ENCODE peak calls at places on chromosomes 4 and X, in ten cellular contexts. C is A549, H is transverse colon, N is cardiac fibroblast, Y is right cardiac atrium, B is uterus, E is vagina, U is left ventricle myocardium inferior, O is tibial artery, D is brain microvascular endothelial cell. G is an unnamed sample.

GRCh38 chr4:26058537-26058936 is 144.5 kb downstream of the SMIM20 start:
- DNase-seq in C (no peak), H (no peak), N (peak), Y (peak), B (no peak), E (no peak), U (no peak), O (no peak), D (no peak), G (no peak)

GRCh38 chr4:110778526-110778925 is 155.6 kb upstream of the PITX2 start:
- DNase-seq in C (no peak), H (no peak), N (no peak), Y (no peak), B (no peak), E (no peak), U (no peak), O (no peak), D (no peak), G (no peak)

GRCh38 chr4:55372259-55372658 is 23.5 kb upstream of the TMEM165 start:
- DNase-seq in C (no peak), H (no peak), N (peak), Y (no peak), B (no peak), E (no peak), U (no peak), O (no peak), D (peak), G (no peak)

GRCh38 chrX:154476821-154477220 is 2.3 kb downstream of the LAGE3 start:
- DNase-seq in C (no peak), H (no peak), N (no peak), Y (no peak), B (no peak), E (no peak), U (no peak), O (no peak), D (no peak), G (no peak)

GRCh38 chr4:73721901-73722300 is 18.5 kb upstream of the CXCL8 start:
- DNase-seq in C (no peak), H (no peak), N (no peak), Y (no peak), B (no peak), E (no peak), U (no peak), O (no peak), D (peak), G (no peak)

GRCh38 chrX:95291561-95291960 is 1393.1 kb upstream of the DIAPH2 start:
- DNase-seq in C (no peak), H (no peak), N (no peak), Y (no peak), B (no peak), E (no peak), U (no peak), O (no peak), D (no peak), G (no peak)

GRCh38 chr4:71709961-71710360 is 73.9 kb downstream of the GC start:
- DNase-seq in C (peak), H (peak), N (peak), Y (no peak), B (no peak), E (no peak), U (no peak), O (no peak), D (no peak), G (no peak)

GRCh38 chrX:115183980-115184379 is 5.2 kb upstream of the RBMXL3 start:
- DNase-seq in C (peak), H (no peak), N (peak), Y (no peak), B (no peak), E (no peak), U (no peak), O (no peak), D (no peak), G (no peak)

GRCh38 chr4:653080-653821 is 20.8 kb downstream of the ATP5ME start:
- DNase-seq in C (no peak), H (no peak), N (no peak), Y (no peak), B (no peak), E (no peak), U (no peak), O (no peak), D (no peak), G (no peak)

GRCh38 chrX:125090046-125090445 is 229.6 kb upstream of the TEX13C start:
- DNase-seq in C (peak), H (no peak), N (no peak), Y (no peak), B (no peak), E (no peak), U (no peak), O (no peak), D (no peak), G (no peak)

GRCh38 chr4:148162554-148162953 is 279.7 kb downstream of the NR3C2 start:
- DNase-seq in C (no peak), H (no peak), N (no peak), Y (no peak), B (no peak), E (no peak), U (no peak), O (no peak), D (no peak), G (no peak)

GRCh38 chr4:124899997-124900396 is 187.5 kb upstream of the ANKRD50 start:
- DNase-seq in C (no peak), H (no peak), N (no peak), Y (no peak), B (no peak), E (no peak), U (no peak), O (no peak), D (no peak), G (no peak)

GRCh38 chrX:255923-256331 is 25.3 kb upstream of the PLCXD1 start:
- DNase-seq in C (peak), H (no peak), N (no peak), Y (no peak), B (no peak), E (no peak), U (no peak), O (no peak), D (no peak), G (no peak)

GRCh38 chr4:84529169-84529751 is 30.2 kb upstream of the NKX6-1 start:
- DNase-seq in C (peak), H (no peak), N (peak), Y (no peak), B (no peak), E (no peak), U (no peak), O (no peak), D (no peak), G (no peak)

GRCh38 chr4:41753942-41754341 is 5.4 kb upstream of the PHOX2B start:
- DNase-seq in C (no peak), H (no peak), N (no peak), Y (no peak), B (no peak), E (no peak), U (no peak), O (no peak), D (no peak), G (no peak)

GRCh38 chr4:158656439-158656838 is 15.2 kb downstream of the C4orf46 start:
- DNase-seq in C (no peak), H (no peak), N (no peak), Y (no peak), B (no peak), E (no peak), U (no peak), O (no peak), D (no peak), G (no peak)

GRCh38 chr4:189377576-189377975 is 563.1 kb upstream of the FRG1 start:
- DNase-seq in C (no peak), H (no peak), N (no peak), Y (no peak), B (no peak), E (no peak), U (no peak), O (no peak), D (no peak), G (no peak)

GRCh38 chr4:143626134-143626859 is 74.2 kb downstream of the FREM3 start:
- DNase-seq in C (no peak), H (peak), N (peak), Y (peak), B (peak), E (no peak), U (peak), O (peak), D (peak), G (peak)

GRCh38 chrX:27008486-27008885 is 454.7 kb downstream of the PPP4R3C start:
- DNase-seq in C (no peak), H (no peak), N (no peak), Y (no peak), B (no peak), E (no peak), U (no peak), O (no peak), D (no peak), G (no peak)

GRCh38 chrX:19513383-19513782 is 1.9 kb downstream of the MAP3K15 start:
- DNase-seq in C (no peak), H (no peak), N (no peak), Y (no peak), B (no peak), E (no peak), U (no peak), O (no peak), D (no peak), G (no peak)

GRCh38 chr4:102901804-102902203 is 33.0 kb downstream of the CISD2 start:
- DNase-seq in C (no peak), H (no peak), N (no peak), Y (no peak), B (no peak), E (no peak), U (no peak), O (no peak), D (no peak), G (no peak)

GRCh38 chr4:166078383-166078782 is 205.3 kb downstream of the TLL1 start:
- DNase-seq in C (no peak), H (no peak), N (no peak), Y (no peak), B (no peak), E (no peak), U (no peak), O (no peak), D (no peak), G (no peak)

GRCh38 chrX:20374866-20375530 is 108.3 kb upstream of the RPS6KA3 start:
- DNase-seq in C (no peak), H (no peak), N (peak), Y (no peak), B (no peak), E (no peak), U (no peak), O (no peak), D (no peak), G (no peak)

GRCh38 chr4:17126306-17126978 is 228.0 kb upstream of the LDB2 start:
- DNase-seq in C (no peak), H (no peak), N (no peak), Y (no peak), B (no peak), E (no peak), U (no peak), O (no peak), D (no peak), G (no peak)

GRCh38 chr4:142519342-142519741 is 326.8 kb downstream of the INPP4B start:
- DNase-seq in C (peak), H (no peak), N (no peak), Y (no peak), B (no peak), E (no peak), U (no peak), O (no peak), D (no peak), G (no peak)

GRCh38 chrX:149370097-149370496 is 135.0 kb downstream of the IDS start:
- DNase-seq in C (no peak), H (no peak), N (no peak), Y (no peak), B (no peak), E (no peak), U (no peak), O (no peak), D (no peak), G (no peak)

GRCh38 chr4:82899339-82899738 is 1.2 kb upstream of the THAP9 start:
- DNase-seq in C (no peak), H (no peak), N (peak), Y (no peak), B (no peak), E (no peak), U (no peak), O (no peak), D (no peak), G (no peak)

GRCh38 chrX:149527705-149528104 is 13.1 kb upstream of the EOLA1 start:
- DNase-seq in C (peak), H (no peak), N (peak), Y (no peak), B (no peak), E (no peak), U (no peak), O (no peak), D (peak), G (no peak)

GRCh38 chr4:8477095-8477635 is 36.6 kb downstream of the TRMT44 start:
- DNase-seq in C (no peak), H (no peak), N (no peak), Y (no peak), B (no peak), E (no peak), U (no peak), O (no peak), D (no peak), G (no peak)

GRCh38 chr4:100059467-100059866 is 109.4 kb upstream of the H2AZ1 start:
- DNase-seq in C (no peak), H (no peak), N (no peak), Y (no peak), B (no peak), E (no peak), U (no peak), O (no peak), D (no peak), G (no peak)

GRCh38 chr4:100061835-100062234 is 111.8 kb upstream of the H2AZ1 start:
- DNase-seq in C (no peak), H (no peak), N (peak), Y (no peak), B (no peak), E (no peak), U (no peak), O (no peak), D (no peak), G (no peak)

GRCh38 chr4:100062921-100063320 is 112.8 kb upstream of the H2AZ1 start:
- DNase-seq in C (no peak), H (no peak), N (no peak), Y (no peak), B (no peak), E (no peak), U (no peak), O (no peak), D (peak), G (no peak)

GRCh38 chr4:100060765-100061416 is 110.8 kb upstream of the H2AZ1 start:
- DNase-seq in C (no peak), H (no peak), N (no peak), Y (no peak), B (no peak), E (no peak), U (no peak), O (no peak), D (no peak), G (no peak)

GRCh38 chr4:100063355-100063754 is 113.3 kb upstream of the H2AZ1 start:
- DNase-seq in C (peak), H (no peak), N (no peak), Y (no peak), B (no peak), E (no peak), U (no peak), O (no peak), D (no peak), G (no peak)
- H3K4me3 ChIP-seq in C (no peak), H (no peak), N (no peak), Y (no peak), B (no peak), E (no peak), U (no peak), O (no peak), D (no peak), G (no peak)

GRCh38 chrX:30309139-30309571 is at the start of gene NR0B1:
- DNase-seq in C (peak), H (no peak), N (peak), Y (no peak), B (no peak), E (no peak), U (no peak), O (no peak), D (no peak), G (no peak)
- H3K4me3 ChIP-seq in C (peak), H (no peak), N (peak), Y (no peak), B (no peak), E (peak), U (peak), O (peak), D (peak), G (no peak)

GRCh38 chr4:89303989-89304388 is 3.6 kb downstream of the GPRIN3 start:
- DNase-seq in C (no peak), H (no peak), N (no peak), Y (no peak), B (no peak), E (no peak), U (no peak), O (no peak), D (no peak), G (no peak)
- H3K4me3 ChIP-seq in C (peak), H (no peak), N (no peak), Y (no peak), B (no peak), E (no peak), U (peak), O (no peak), D (no peak), G (no peak)

DNA sequence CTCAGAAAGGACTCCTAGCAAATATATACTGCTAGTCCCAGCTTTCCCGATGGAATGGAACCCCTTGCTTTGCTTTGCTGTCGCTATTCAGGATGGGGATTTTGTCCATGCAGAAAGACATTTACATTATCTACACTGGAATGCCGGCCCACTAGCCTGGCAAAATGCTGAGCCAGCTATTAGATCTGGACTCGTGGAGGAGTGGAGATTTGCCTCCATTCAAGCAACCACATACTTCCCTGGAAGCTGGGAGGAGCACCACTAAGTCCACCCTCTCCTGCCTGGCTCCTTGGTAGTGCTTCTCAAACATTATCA is 24.1 kb upstream of the APLN start:
- DNase-seq in C (no peak), H (no peak), N (no peak), Y (no peak), B (no peak), E (peak), U (no peak), O (no peak), D (no peak), G (no peak)
- H3K4me3 ChIP-seq in C (peak), H (peak), N (no peak), Y (no peak), B (peak), E (peak), U (peak), O (peak), D (peak), G (no peak)

DNA sequence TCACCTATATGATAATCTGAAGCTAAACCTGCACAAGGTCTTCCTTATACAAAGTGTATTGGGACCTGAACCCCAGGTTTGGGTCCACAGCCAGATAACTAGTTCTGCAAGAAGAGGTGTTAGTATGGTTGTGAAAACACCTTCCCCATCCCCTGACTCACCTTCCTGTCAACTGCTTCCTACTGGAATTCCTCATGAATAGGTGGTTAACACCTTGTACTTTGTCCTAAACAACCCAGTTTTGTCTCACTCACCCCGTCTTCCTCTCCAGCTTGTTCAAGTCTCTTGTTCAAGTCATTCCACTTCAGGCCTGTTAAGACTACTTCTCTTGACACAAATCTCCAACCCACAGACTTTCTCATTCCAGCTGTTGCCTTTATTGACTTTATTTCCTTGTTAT is 45.5 kb downstream of the CCNG2 start:
- DNase-seq in C (no peak), H (peak), N (no peak), Y (no peak), B (no peak), E (no peak), U (no peak), O (no peak), D (no peak), G (no peak)
- H3K4me3 ChIP-seq in C (no peak), H (no peak), N (no peak), Y (no peak), B (no peak), E (no peak), U (no peak), O (no peak), D (no peak), G (no peak)

GRCh38 chr4:4764506-4764905 is 95.0 kb upstream of the MSX1 start:
- DNase-seq in C (no peak), H (no peak), N (no peak), Y (no peak), B (no peak), E (no peak), U (no peak), O (no peak), D (no peak), G (no peak)
- H3K4me3 ChIP-seq in C (no peak), H (no peak), N (no peak), Y (no peak), B (no peak), E (no peak), U (no peak), O (no peak), D (no peak), G (no peak)

DNA sequence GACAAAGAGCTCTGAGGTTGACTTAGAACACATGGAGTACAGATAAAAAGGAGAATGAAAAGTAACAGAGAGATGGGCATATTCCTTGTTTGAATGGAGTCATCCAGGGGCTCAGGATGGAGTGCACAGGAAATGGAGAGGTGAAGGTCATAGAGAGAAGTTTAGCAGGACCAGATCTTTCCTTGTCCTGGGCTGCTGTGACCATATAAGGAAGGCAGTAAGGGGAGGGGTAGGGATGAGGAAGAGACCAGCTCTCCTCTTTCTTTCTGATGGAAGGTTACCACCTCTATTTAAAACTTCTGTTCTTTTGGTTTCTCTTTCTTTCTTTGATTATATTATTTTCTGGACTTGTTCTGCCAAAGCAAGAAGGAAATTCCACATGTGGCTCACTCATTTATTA is 27.0 kb downstream of the AR start:
- DNase-seq in C (no peak), H (no peak), N (no peak), Y (no peak), B (no peak), E (no peak), U (no peak), O (no peak), D (no peak), G (no peak)
- H3K4me3 ChIP-seq in C (no peak), H (no peak), N (no peak), Y (no peak), B (no peak), E (no peak), U (no peak), O (no peak), D (no peak), G (no peak)